ENCODE peak calls at places on chromosomes 1 and 21, in seven cellular contexts. F is AG08396, M is fibroblast of mammary gland, U is heart left ventricle, D is AG10803, Q is NCI-H510A treated with DMSO at 0.1 percent for 48 hours, J is NCI-H460. G is an unnamed sample.

GRCh38 chr21:17491716-17492414 is 21.0 kb upstream of the CXADR start:
- DNase-seq in F (peak; percentile 77), M (peak; percentile 100), U (no peak), D (peak; percentile 98), Q (no peak), J (peak; percentile 77), G (no peak)

GRCh38 chr1:85089203-85089602 is 40.9 kb upstream of the MCOLN3 start:
- DNase-seq in F (no peak), M (no peak), U (no peak), D (no peak), Q (no peak), J (no peak), G (no peak)

GRCh38 chr1:21659099-21659923 is 9.8 kb downstream of the RAP1GAP start:
- DNase-seq in F (peak; percentile 96), M (peak; percentile 42), U (peak; percentile 74), D (peak; percentile 33), Q (peak; percentile 77), J (peak; percentile 54), G (peak; percentile 52)

GRCh38 chr1:200965111-200965510 is 58.4 kb downstream of the KIF21B start:
- DNase-seq in F (no peak), M (no peak), U (no peak), D (no peak), Q (no peak), J (no peak), G (no peak)

GRCh38 chr1:193457676-193458075 is 271.3 kb upstream of the B3GALT2 start:
- DNase-seq in F (peak; percentile 3), M (no peak), U (no peak), D (no peak), Q (peak; percentile 50), J (no peak), G (no peak)

GRCh38 chr1:9894115-9894514 is 16.0 kb downstream of the CTNNBIP1 start:
- DNase-seq in F (no peak), M (no peak), U (no peak), D (no peak), Q (no peak), J (no peak), G (no peak)

GRCh38 chr1:33918368-33918767 is 54.5 kb downstream of the HMGB4 start:
- DNase-seq in F (peak; percentile 74), M (peak; percentile 70), U (no peak), D (peak; percentile 42), Q (no peak), J (no peak), G (no peak)

GRCh38 chr1:201480231-201481003 is 11.4 kb upstream of the PHLDA3 start:
- DNase-seq in F (peak; percentile 77), M (peak; percentile 80), U (peak; percentile 77), D (peak; percentile 71), Q (peak; percentile 94), J (peak; percentile 52), G (peak; percentile 29)

GRCh38 chr1:34057347-34057746 is 107.7 kb downstream of the CSMD2 start:
- DNase-seq in F (no peak), M (no peak), U (peak; percentile 44), D (no peak), Q (no peak), J (no peak), G (no peak)

GRCh38 chr1:14113841-14114567 is 414.0 kb downstream of the PRDM2 start:
- DNase-seq in F (peak; percentile 34), M (peak; percentile 63), U (peak; percentile 53), D (peak; percentile 58), Q (peak; percentile 94), J (no peak), G (peak; percentile 51)

GRCh38 chr1:219143735-219144134 is 29.9 kb upstream of the LYPLAL1 start:
- DNase-seq in F (no peak), M (peak; percentile 56), U (no peak), D (no peak), Q (no peak), J (no peak), G (no peak)

GRCh38 chr1:179141592-179142244 is 59.8 kb downstream of the TOR3A start:
- DNase-seq in F (peak; percentile 58), M (peak; percentile 90), U (no peak), D (peak; percentile 80), Q (no peak), J (peak; percentile 54), G (no peak)

GRCh38 chr1:183205196-183205781 is 19.2 kb downstream of the LAMC2 start:
- DNase-seq in F (peak; percentile 16), M (peak; percentile 78), U (no peak), D (peak; percentile 97), Q (no peak), J (no peak), G (no peak)

GRCh38 chr1:25031601-25031965 is 101.5 kb upstream of the RUNX3 start:
- DNase-seq in F (no peak), M (no peak), U (no peak), D (no peak), Q (no peak), J (no peak), G (no peak)

GRCh38 chr1:96651517-96651916 is 70.1 kb upstream of the PTBP2 start:
- DNase-seq in F (no peak), M (no peak), U (no peak), D (no peak), Q (no peak), J (no peak), G (no peak)

GRCh38 chr1:64515427-64515826 is 45.5 kb downstream of the CACHD1 start:
- DNase-seq in F (peak; percentile 46), M (peak; percentile 83), U (peak; percentile 64), D (peak; percentile 91), Q (no peak), J (no peak), G (no peak)

GRCh38 chr1:29649375-29650040 is 413.2 kb downstream of the PTPRU start:
- DNase-seq in F (no peak), M (no peak), U (no peak), D (no peak), Q (no peak), J (no peak), G (no peak)

GRCh38 chr1:226640737-226641136 is 92.2 kb downstream of the STUM start:
- DNase-seq in F (no peak), M (no peak), U (peak; percentile 17), D (no peak), Q (no peak), J (no peak), G (no peak)

GRCh38 chr1:224894915-224895314 is 34.6 kb upstream of the DNAH14 start:
- DNase-seq in F (peak; percentile 15), M (peak; percentile 51), U (no peak), D (peak; percentile 36), Q (peak; percentile 4), J (peak; percentile 16), G (no peak)

GRCh38 chr1:49297783-49298182 is 521.1 kb upstream of the BEND5 start:
- DNase-seq in F (no peak), M (no peak), U (no peak), D (no peak), Q (no peak), J (no peak), G (peak; percentile 55)

GRCh38 chr1:110596312-110596711 is 9.8 kb downstream of the KCNA2 start:
- DNase-seq in F (no peak), M (no peak), U (no peak), D (no peak), Q (no peak), J (no peak), G (no peak)

GRCh38 chr1:168499094-168500049 is 44.4 kb downstream of the XCL2 start:
- DNase-seq in F (no peak), M (no peak), U (no peak), D (no peak), Q (no peak), J (no peak), G (no peak)

GRCh38 chr1:186617860-186618780 is 62.1 kb downstream of the PTGS2 start:
- DNase-seq in F (no peak), M (peak; percentile 92), U (peak; percentile 55), D (peak; percentile 85), Q (peak; percentile 14), J (peak; percentile 21), G (no peak)

GRCh38 chr1:159775716-159776115 is 5.0 kb upstream of the DUSP23 start:
- DNase-seq in F (no peak), M (peak; percentile 39), U (no peak), D (peak; percentile 9), Q (no peak), J (no peak), G (no peak)